ENCODE peak calls at places on chromosomes 16 and 17, in ten cellular contexts. P is testis, I is A549, U is IMR-90, K is cardiac muscle cell, H is bronchial epithelial cell, S is A673, Q is AG04450, J is ovary, L is AG04449. G is an unnamed sample.

GRCh38 chr17:42527932-42528331 is 8.1 kb upstream of the NAGLU start:
- DNase-seq in P (no peak), I (no peak), U (no peak), K (no peak), H (no peak), S (no peak), Q (no peak), J (no peak), L (no peak), G (no peak)

GRCh38 chr16:4372578-4373355 is 1.1 kb downstream of the VASN start:
- DNase-seq in P (peak), I (peak), U (peak), K (no peak), H (no peak), S (peak), Q (no peak), J (peak), L (peak), G (peak)

GRCh38 chr16:50069060-50069459 is 3.3 kb downstream of the HEATR3 start:
- DNase-seq in P (no peak), I (no peak), U (no peak), K (no peak), H (no peak), S (no peak), Q (no peak), J (no peak), L (no peak), G (no peak)

GRCh38 chr17:44353656-44354331 is 8.7 kb downstream of the GRN start:
- DNase-seq in P (peak), I (no peak), U (no peak), K (peak), H (no peak), S (peak), Q (no peak), J (peak), L (no peak), G (peak)

GRCh38 chr17:71975331-71975801 is 145.5 kb upstream of the SOX9 start:
- DNase-seq in P (peak), I (no peak), U (peak), K (no peak), H (no peak), S (no peak), Q (peak), J (no peak), L (no peak), G (peak)

GRCh38 chr17:1997146-1997586 is 28.0 kb downstream of the RTN4RL1 start:
- DNase-seq in P (no peak), I (peak), U (no peak), K (no peak), H (peak), S (no peak), Q (no peak), J (no peak), L (no peak), G (no peak)

GRCh38 chr16:30065943-30066881 is 652 bp downstream of the ALDOA start:
- DNase-seq in P (peak), I (peak), U (peak), K (peak), H (peak), S (no peak), Q (no peak), J (peak), L (no peak), G (peak)

GRCh38 chr17:2814499-2815341 is 18.5 kb downstream of the RAP1GAP2 start:
- DNase-seq in P (no peak), I (no peak), U (no peak), K (no peak), H (no peak), S (no peak), Q (no peak), J (no peak), L (no peak), G (no peak)

GRCh38 chr16:4244254-4244812 is 2.5 kb upstream of the SRL start:
- DNase-seq in P (no peak), I (no peak), U (peak), K (peak), H (peak), S (peak), Q (no peak), J (no peak), L (no peak), G (no peak)

GRCh38 chr16:90019543-90020259 is 445 bp upstream of the DBNDD1 start:
- DNase-seq in P (peak), I (peak), U (peak), K (peak), H (peak), S (peak), Q (peak), J (no peak), L (no peak), G (peak)

GRCh38 chr17:17557796-17558195 is 33.7 kb downstream of the PEMT start:
- DNase-seq in P (no peak), I (no peak), U (no peak), K (no peak), H (no peak), S (no peak), Q (no peak), J (no peak), L (no peak), G (no peak)

GRCh38 chr16:67277999-67278772 is 1.1 kb upstream of the PLEKHG4 start:
- DNase-seq in P (peak), I (no peak), U (peak), K (no peak), H (peak), S (no peak), Q (no peak), J (peak), L (peak), G (peak)

GRCh38 chr16:30660424-30661251 is 2.4 kb downstream of the FBRS start:
- DNase-seq in P (no peak), I (no peak), U (peak), K (no peak), H (peak), S (no peak), Q (no peak), J (no peak), L (no peak), G (peak)

GRCh38 chr16:74868501-74868900 is 93.9 kb upstream of the FA2H start:
- DNase-seq in P (no peak), I (no peak), U (peak), K (no peak), H (peak), S (peak), Q (no peak), J (no peak), L (no peak), G (peak)

GRCh38 chr16:25366078-25366477 is 108.4 kb upstream of the ZKSCAN2 start:
- DNase-seq in P (no peak), I (no peak), U (no peak), K (no peak), H (no peak), S (peak), Q (no peak), J (no peak), L (no peak), G (no peak)

GRCh38 chr17:13074026-13074425 is 56.2 kb upstream of the ELAC2 start:
- DNase-seq in P (no peak), I (peak), U (peak), K (no peak), H (peak), S (peak), Q (no peak), J (no peak), L (peak), G (peak)

GRCh38 chr17:32755045-32755805 is 121.7 kb downstream of the MYO1D start:
- DNase-seq in P (no peak), I (peak), U (peak), K (peak), H (peak), S (peak), Q (peak), J (no peak), L (peak), G (peak)

GRCh38 chr17:7833795-7834553 is at the start of gene KDM6B:
- DNase-seq in P (peak), I (peak), U (peak), K (peak), H (peak), S (peak), Q (peak), J (peak), L (no peak), G (peak)

GRCh38 chr17:28716740-28717577 is 709 bp downstream of the RAB34 start:
- DNase-seq in P (no peak), I (peak), U (peak), K (peak), H (no peak), S (peak), Q (no peak), J (peak), L (no peak), G (peak)

GRCh38 chr17:77721823-77722160 is 236.7 kb upstream of the TNRC6C start:
- DNase-seq in P (no peak), I (no peak), U (no peak), K (no peak), H (no peak), S (no peak), Q (no peak), J (no peak), L (no peak), G (no peak)

GRCh38 chr16:6643083-6643686 is 689.5 kb upstream of the RBFOX1 start:
- DNase-seq in P (peak), I (peak), U (peak), K (peak), H (peak), S (peak), Q (peak), J (peak), L (peak), G (peak)

GRCh38 chr16:24906199-24906808 is 60.5 kb downstream of the SLC5A11 start:
- DNase-seq in P (no peak), I (peak), U (peak), K (no peak), H (peak), S (peak), Q (no peak), J (no peak), L (no peak), G (peak)

GRCh38 chr16:28984619-28985135 is at the start of gene LAT:
- DNase-seq in P (no peak), I (peak), U (no peak), K (no peak), H (no peak), S (no peak), Q (no peak), J (no peak), L (no peak), G (peak)

GRCh38 chr16:84885024-84885910 is 65.5 kb downstream of the CRISPLD2 start:
- DNase-seq in P (peak), I (no peak), U (no peak), K (no peak), H (no peak), S (no peak), Q (no peak), J (no peak), L (no peak), G (peak)

GRCh38 chr16:711548-712320 is 3.2 kb upstream of the METRN start:
- DNase-seq in P (peak), I (peak), U (peak), K (peak), H (peak), S (peak), Q (no peak), J (peak), L (no peak), G (peak)

GRCh38 chr16:31273676-31274075 is 13.9 kb downstream of the ITGAM start:
- DNase-seq in P (no peak), I (no peak), U (no peak), K (no peak), H (peak), S (no peak), Q (no peak), J (no peak), L (no peak), G (peak)

GRCh38 chr17:34300652-34301390 is 15.3 kb downstream of the CCL11 start:
- DNase-seq in P (no peak), I (no peak), U (peak), K (no peak), H (peak), S (no peak), Q (no peak), J (no peak), L (no peak), G (peak)

GRCh38 chr16:64065523-64065922 is 1056.3 kb downstream of the CDH11 start:
- DNase-seq in P (no peak), I (no peak), U (no peak), K (no peak), H (no peak), S (no peak), Q (no peak), J (no peak), L (no peak), G (no peak)

GRCh38 chr16:53817812-53818211 is 113.9 kb downstream of the FTO start:
- DNase-seq in P (no peak), I (no peak), U (peak), K (no peak), H (no peak), S (peak), Q (no peak), J (no peak), L (no peak), G (peak)

GRCh38 chr16:8739989-8740704 is 57.3 kb downstream of the TMEM186 start:
- DNase-seq in P (peak), I (no peak), U (no peak), K (no peak), H (no peak), S (no peak), Q (no peak), J (no peak), L (no peak), G (no peak)

GRCh38 chr17:5413682-5414081 is 5.8 kb downstream of the NUP88 start:
- DNase-seq in P (no peak), I (peak), U (peak), K (no peak), H (peak), S (peak), Q (peak), J (no peak), L (peak), G (peak)

GRCh38 chr16:30904114-30904780 is 7.8 kb downstream of the CTF1 start:
- DNase-seq in P (no peak), I (no peak), U (no peak), K (no peak), H (no peak), S (no peak), Q (no peak), J (no peak), L (no peak), G (no peak)

GRCh38 chr16:31528726-31529397 is 1.2 kb downstream of the AHSP start:
- DNase-seq in P (no peak), I (no peak), U (peak), K (peak), H (no peak), S (no peak), Q (no peak), J (peak), L (peak), G (no peak)

GRCh38 chr16:66480265-66481080 is 53.4 kb downstream of the BEAN1 start:
- DNase-seq in P (no peak), I (no peak), U (no peak), K (no peak), H (peak), S (no peak), Q (no peak), J (no peak), L (no peak), G (no peak)

GRCh38 chr16:11312718-11313492 is 31.8 kb upstream of the PRM1 start:
- DNase-seq in P (no peak), I (peak), U (peak), K (no peak), H (no peak), S (peak), Q (no peak), J (peak), L (no peak), G (peak)

GRCh38 chr17:75925103-75925502 is 15.7 kb downstream of the FBF1 start:
- DNase-seq in P (no peak), I (no peak), U (no peak), K (no peak), H (no peak), S (no peak), Q (no peak), J (no peak), L (no peak), G (no peak)

GRCh38 chr17:75922963-75923874 is 17.6 kb downstream of the FBF1 start:
- DNase-seq in P (peak), I (no peak), U (no peak), K (no peak), H (no peak), S (no peak), Q (no peak), J (peak), L (no peak), G (no peak)

GRCh38 chr17:75931062-75931461 is 9.8 kb downstream of the FBF1 start:
- DNase-seq in P (no peak), I (no peak), U (no peak), K (no peak), H (no peak), S (no peak), Q (no peak), J (no peak), L (no peak), G (no peak)

GRCh38 chr17:75925912-75926311 is 14.9 kb downstream of the FBF1 start:
- DNase-seq in P (no peak), I (no peak), U (no peak), K (no peak), H (no peak), S (no peak), Q (no peak), J (no peak), L (no peak), G (no peak)

DNA sequence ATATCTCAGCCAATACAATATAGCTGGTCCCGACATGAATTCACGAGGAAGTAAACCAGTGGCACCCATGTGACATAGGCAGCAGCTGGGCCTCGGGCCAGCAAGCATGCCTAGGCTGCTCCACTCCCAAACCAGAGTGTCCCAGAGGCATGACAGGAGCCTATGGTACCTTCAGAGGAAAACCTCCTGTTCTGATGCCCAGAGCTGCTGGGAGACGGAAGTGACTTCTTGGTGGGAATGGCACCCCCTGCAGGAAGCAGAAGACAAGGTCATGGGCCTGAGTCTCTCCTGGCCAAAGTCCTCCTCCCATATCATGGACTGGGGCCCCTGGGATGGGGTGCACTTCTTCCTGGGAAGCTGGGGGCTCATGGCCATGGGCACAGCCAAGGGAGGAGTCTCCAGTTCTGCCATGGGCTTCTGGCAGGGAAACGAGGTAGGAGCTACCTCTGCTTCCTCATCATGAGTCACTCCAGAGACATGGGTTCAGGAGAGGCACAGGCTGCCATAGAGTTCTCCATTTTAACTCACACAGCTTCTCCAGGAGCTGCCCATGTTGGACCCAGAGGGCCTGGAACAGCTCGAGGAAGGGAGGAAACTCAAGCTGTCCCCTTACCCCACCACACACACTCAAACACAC is 13.4 kb downstream of the FBF1 start:
- DNase-seq in P (no peak), I (peak), U (no peak), K (peak), H (peak), S (peak), Q (no peak), J (no peak), L (no peak), G (peak)
- TF ChIP-seq CTCF in P (no peak), I (peak), U (peak), K (peak), H (peak), S (peak), Q (peak), J (no peak), L (peak), G (peak)

GRCh38 chr17:4249452-4250029 is 14.2 kb downstream of the ANKFY1 start:
- DNase-seq in P (no peak), I (peak), U (peak), K (peak), H (peak), S (peak), Q (no peak), J (no peak), L (no peak), G (peak)
- H3K4me3 ChIP-seq in P (no peak), I (no peak), U (no peak), K (no peak), H (no peak), S (no peak), Q (no peak), J (no peak), L (no peak), G (no peak)

GRCh38 chr17:79926002-79926307 is 86.7 kb upstream of the CBX4 start:
- DNase-seq in P (peak), I (no peak), U (no peak), K (no peak), H (no peak), S (no peak), Q (no peak), J (no peak), L (no peak), G (no peak)

GRCh38 chr17:79925242-79925957 is 86.2 kb upstream of the CBX4 start:
- DNase-seq in P (peak), I (peak), U (peak), K (no peak), H (no peak), S (no peak), Q (no peak), J (no peak), L (no peak), G (no peak)

GRCh38 chr17:79922798-79923197 is 83.6 kb upstream of the CBX4 start:
- DNase-seq in P (no peak), I (no peak), U (no peak), K (no peak), H (no peak), S (no peak), Q (no peak), J (no peak), L (no peak), G (no peak)

GRCh38 chr17:79924639-79924976 is 85.4 kb upstream of the CBX4 start:
- DNase-seq in P (no peak), I (no peak), U (no peak), K (no peak), H (no peak), S (no peak), Q (no peak), J (no peak), L (no peak), G (no peak)

GRCh38 chr17:79923974-79924638 is 84.9 kb upstream of the CBX4 start:
- DNase-seq in P (peak), I (peak), U (peak), K (peak), H (no peak), S (peak), Q (no peak), J (no peak), L (no peak), G (no peak)
- TF ChIP-seq CTCF in P (peak), I (peak), U (peak), K (peak), H (peak), S (peak), Q (peak), J (no peak), L (peak), G (peak)

GRCh38 chr16:1980026-1980769 is 1.1 kb downstream of the NOXO1 start:
- DNase-seq in P (no peak), I (no peak), U (no peak), K (no peak), H (no peak), S (no peak), Q (no peak), J (no peak), L (no peak), G (no peak)
- H3K4me3 ChIP-seq in P (no peak), I (no peak), U (no peak), K (no peak), H (peak), S (no peak), Q (no peak), J (no peak), L (no peak), G (no peak)

GRCh38 chr17:19546289-19547065 is 12.8 kb downstream of the SLC47A1 start:
- DNase-seq in P (peak), I (no peak), U (no peak), K (peak), H (no peak), S (no peak), Q (no peak), J (no peak), L (no peak), G (no peak)
- TF ChIP-seq CTCF in P (no peak), I (no peak), U (no peak), K (no peak), H (no peak), S (peak), Q (no peak), J (no peak), L (no peak), G (no peak)

DNA sequence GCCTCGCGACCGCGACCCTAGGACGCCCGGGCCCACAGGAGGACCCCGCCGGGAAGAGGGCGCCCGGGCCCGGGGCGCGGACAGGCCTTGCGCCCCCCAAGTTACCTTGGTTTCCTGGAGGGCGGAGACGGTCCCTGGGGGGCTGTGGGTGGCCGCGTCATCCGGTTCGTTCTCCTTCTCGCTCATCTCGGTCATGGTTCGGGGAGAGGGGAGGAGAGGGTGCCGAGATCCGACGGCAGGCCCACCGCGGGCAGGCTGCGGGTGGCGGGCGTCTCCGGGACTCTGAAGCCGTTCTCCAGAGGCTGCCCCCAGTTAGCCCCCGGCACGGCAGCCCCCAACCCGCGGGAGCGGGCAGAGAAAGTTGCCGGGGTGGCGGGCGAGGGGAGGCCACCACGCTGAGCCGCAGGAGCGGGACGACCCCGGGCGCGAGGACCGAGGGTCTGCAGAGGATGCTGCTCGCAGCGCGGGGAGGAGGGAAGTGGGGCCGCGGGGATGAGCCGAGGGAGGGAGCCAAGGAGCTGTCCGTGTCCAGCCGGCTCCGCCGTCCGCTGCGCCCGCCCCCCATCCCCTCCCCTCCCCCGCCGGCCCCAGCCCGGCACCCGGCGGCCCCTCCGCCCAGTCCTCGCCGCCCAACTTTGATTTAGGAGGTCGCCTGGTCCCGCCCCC is at the start of gene STAC2:
- DNase-seq in P (no peak), I (no peak), U (no peak), K (no peak), H (no peak), S (no peak), Q (no peak), J (no peak), L (no peak), G (no peak)
- H3K4me3 ChIP-seq in P (peak), I (peak), U (peak), K (peak), H (no peak), S (peak), Q (peak), J (peak), L (peak), G (peak)